ENCODE peak calls at places on chromosome 4, in eight cellular contexts. C is HepG2, N is PC-3, R is fibroblast of mammary gland, A is DND-41, S is upper lobe of left lung, X is epithelial cell of esophagus, K is psoas muscle. Q is an unnamed sample.

GRCh38 chr4:99657801-99658200 is at the start of gene C4orf54:
- DNase-seq in N (peak), A (no peak), C (no peak), X (peak), K (no peak), R (no peak), S (no peak), Q (no peak)

GRCh38 chr4:76420901-76421581 is at the start of gene CCDC158:
- DNase-seq in X (peak), A (no peak), S (peak), R (no peak), N (no peak), C (no peak), K (peak), Q (no peak)

GRCh38 chr4:83862471-83862870 is 326.6 kb downstream of the GPAT3 start:
- DNase-seq in K (no peak), X (no peak), R (no peak), C (peak), A (no peak), N (no peak), S (no peak), Q (no peak)

GRCh38 chr4:97656034-97656720 is 487.1 kb downstream of the STPG2 start:
- DNase-seq in K (no peak), X (peak), C (no peak), N (peak), A (no peak), R (peak), S (no peak), Q (peak)

GRCh38 chr4:98747659-98748091 is 89.3 kb upstream of the TSPAN5 start:
- DNase-seq in N (no peak), S (no peak), X (no peak), K (no peak), A (no peak), C (no peak), R (no peak), Q (no peak)

GRCh38 chr4:153465583-153465921 is 608 bp upstream of the TMEM131L start:
- DNase-seq in C (peak), S (peak), X (peak), N (peak), K (peak), A (peak), R (peak), Q (peak)

GRCh38 chr4:97912151-97912550 is 231.1 kb downstream of the STPG2 start:
- DNase-seq in N (no peak), C (no peak), K (no peak), R (no peak), X (no peak), A (no peak), S (no peak), Q (no peak)

GRCh38 chr4:134585972-134586371 is 384.4 kb upstream of the PABPC4L start:
- DNase-seq in R (no peak), N (no peak), S (no peak), A (no peak), C (no peak), K (no peak), X (no peak), Q (no peak)

GRCh38 chr4:20764353-20764752 is 64.1 kb downstream of the PACRGL start:
- DNase-seq in X (peak), A (no peak), K (no peak), R (peak), C (no peak), N (peak), S (no peak), Q (no peak)

GRCh38 chr4:23234018-23234417 is 541.3 kb downstream of the GBA3 start:
- DNase-seq in R (no peak), X (no peak), C (no peak), N (no peak), S (no peak), A (no peak), K (no peak), Q (no peak)

GRCh38 chr4:157012781-157013180 is 41.2 kb upstream of the PDGFC start:
- DNase-seq in R (peak), K (no peak), C (no peak), A (no peak), X (no peak), S (no peak), N (peak), Q (peak)

GRCh38 chr4:3521621-3522325 is 10.4 kb downstream of the LRPAP1 start:
- DNase-seq in K (peak), A (no peak), R (no peak), X (no peak), C (no peak), N (no peak), S (peak), Q (no peak)

GRCh38 chr4:158162637-158163036 is 10.2 kb downstream of the GASK1B start:
- DNase-seq in K (no peak), C (no peak), A (no peak), N (no peak), S (no peak), X (peak), R (peak), Q (no peak)

GRCh38 chr4:21699437-21699836 is 249.1 kb downstream of the KCNIP4 start:
- DNase-seq in A (no peak), C (no peak), N (no peak), S (no peak), K (no peak), R (peak), X (peak), Q (no peak)

GRCh38 chr4:4405358-4405962 is 18.6 kb downstream of the NSG1 start:
- DNase-seq in S (no peak), K (peak), N (no peak), X (no peak), R (no peak), A (no peak), C (no peak), Q (no peak)

GRCh38 chr4:185956546-185956945 is 112.4 kb upstream of the TLR3 start:
- DNase-seq in X (no peak), A (no peak), C (no peak), S (no peak), R (no peak), K (no peak), N (no peak), Q (no peak)

GRCh38 chr4:51880016-51880915 is 37.3 kb downstream of the DCUN1D4 start:
- DNase-seq in S (no peak), K (no peak), C (peak), A (no peak), R (peak), N (no peak), X (no peak), Q (no peak)

GRCh38 chr4:25107827-25108516 is 52.3 kb downstream of the SEPSECS start:
- DNase-seq in C (peak), S (peak), A (no peak), X (peak), K (no peak), N (peak), R (no peak), Q (no peak)

GRCh38 chr4:161767116-161767515 is 396.7 kb downstream of the FSTL5 start:
- DNase-seq in N (peak), S (no peak), A (no peak), X (peak), R (peak), C (no peak), K (no peak), Q (no peak)

GRCh38 chr4:180057198-180057821 is 2185.9 kb upstream of the TENM3 start:
- DNase-seq in R (no peak), S (no peak), X (no peak), A (no peak), K (no peak), N (no peak), C (no peak), Q (no peak)
- TF ChIP-seq CTCF in R (no peak), S (no peak), X (no peak), A (no peak), K (no peak), N (no peak), C (no peak), Q (no peak)

DNA sequence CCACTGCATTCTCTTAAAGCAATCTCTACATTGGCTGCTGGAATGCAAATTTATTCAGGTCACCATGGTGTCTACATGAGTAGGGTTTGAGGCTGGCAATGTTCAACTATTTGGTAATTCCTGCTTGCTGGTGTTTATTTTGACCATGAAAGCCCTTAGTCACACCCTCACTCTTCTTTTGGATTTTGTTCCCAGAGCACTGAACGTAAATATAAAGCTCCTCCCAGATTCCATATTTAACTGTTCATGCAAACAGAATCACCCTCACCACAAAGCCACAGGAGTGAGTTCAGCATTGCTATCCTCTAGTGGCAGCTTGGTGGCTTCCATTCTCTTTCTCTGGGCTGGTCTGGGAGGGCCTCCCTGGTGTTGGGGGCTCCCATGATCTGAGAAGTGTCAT is 82.8 kb downstream of the LNX1 start:
- DNase-seq in R (peak), S (no peak), A (no peak), K (no peak), N (peak), X (peak), C (peak), Q (peak)
- TF ChIP-seq CTCF in R (peak), S (no peak), A (no peak), K (no peak), N (no peak), X (no peak), C (peak), Q (peak)

GRCh38 chr4:145099653-145100052 is 1.5 kb downstream of the ABCE1 start:
- DNase-seq in C (peak), N (peak), R (no peak), X (peak), S (no peak), A (no peak), K (no peak), Q (no peak)

GRCh38 chr4:145103496-145103895 is 5.4 kb downstream of the ABCE1 start:
- DNase-seq in S (no peak), C (no peak), X (no peak), N (no peak), K (no peak), R (no peak), A (no peak), Q (no peak)

GRCh38 chr4:145102619-145103018 is 4.5 kb downstream of the ABCE1 start:
- DNase-seq in A (no peak), S (no peak), R (no peak), N (no peak), X (no peak), C (no peak), K (no peak), Q (no peak)

GRCh38 chr4:145098675-145099037 is 545 bp downstream of the ABCE1 start:
- DNase-seq in C (peak), K (no peak), A (peak), S (no peak), R (peak), N (peak), X (peak), Q (peak)

DNA sequence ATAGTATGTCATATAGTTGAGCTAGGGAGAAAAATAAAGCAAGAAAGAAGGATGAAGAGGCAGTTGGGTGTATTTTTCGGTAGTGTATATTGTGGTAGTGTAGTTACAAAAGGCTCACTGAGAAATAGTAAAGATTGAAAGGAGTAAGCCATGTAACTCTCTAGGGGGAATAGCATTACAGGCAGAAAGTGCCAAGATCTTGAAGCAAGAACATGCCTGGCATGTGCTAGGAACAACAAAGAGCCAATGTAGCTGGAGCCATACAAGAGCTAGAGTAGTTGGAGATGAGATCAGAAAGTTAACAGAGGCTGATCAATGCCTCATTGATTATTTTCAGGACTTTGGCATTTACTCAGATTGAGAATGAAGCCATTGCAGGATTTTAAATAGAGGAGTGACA is 3.0 kb downstream of the ABCE1 start:
- DNase-seq in X (no peak), C (no peak), N (no peak), R (peak), S (no peak), A (no peak), K (no peak), Q (no peak)
- TF ChIP-seq CTCF in X (no peak), C (no peak), N (no peak), R (no peak), S (no peak), A (no peak), K (no peak), Q (no peak)

DNA sequence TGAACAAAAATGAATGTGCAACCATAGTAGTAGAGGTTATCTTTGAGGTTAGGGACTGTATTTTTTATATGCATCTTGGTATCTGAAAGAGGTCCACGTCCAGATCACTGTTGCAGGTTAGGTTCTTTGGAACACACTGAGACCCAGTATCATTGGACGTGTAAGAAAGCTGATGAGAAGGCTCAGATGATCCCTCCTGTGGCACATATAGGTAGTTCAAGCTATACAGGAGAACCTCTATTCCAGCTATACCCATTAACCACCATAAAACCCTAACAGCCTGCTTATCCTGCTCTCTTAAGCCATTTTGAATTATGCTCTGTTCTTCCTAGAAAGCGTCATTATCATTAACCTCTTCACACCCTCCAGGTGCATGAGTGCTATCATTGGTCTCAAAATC is 930.7 kb upstream of the HS3ST1 start:
- DNase-seq in R (no peak), K (no peak), S (no peak), A (no peak), C (no peak), X (no peak), N (no peak), Q (no peak)
- TF ChIP-seq CTCF in R (no peak), K (no peak), S (no peak), A (no peak), C (no peak), X (no peak), N (no peak), Q (no peak)

DNA sequence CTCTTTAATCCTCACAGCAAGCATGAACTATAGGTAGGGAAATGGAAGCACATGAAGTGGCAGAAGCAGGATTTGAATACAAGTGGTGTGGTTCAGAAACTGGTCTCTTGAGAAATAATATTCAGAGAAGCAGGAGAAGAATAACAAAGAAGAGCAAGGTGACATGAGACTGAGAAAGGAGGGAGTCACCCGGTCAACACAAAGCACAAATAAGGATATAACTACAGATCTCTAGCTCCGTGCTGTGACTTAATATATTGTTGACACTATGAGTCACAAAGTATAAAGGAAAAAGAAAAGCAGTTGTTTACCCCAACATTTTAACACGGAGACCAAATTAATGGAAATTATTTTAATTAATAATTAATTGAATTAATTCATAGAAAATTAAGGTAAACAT is 204.5 kb downstream of the CPE start:
- DNase-seq in X (peak), C (no peak), A (no peak), K (no peak), N (peak), R (no peak), S (no peak), Q (no peak)
- TF ChIP-seq CTCF in X (no peak), C (no peak), A (no peak), K (no peak), N (no peak), R (no peak), S (no peak), Q (no peak)

GRCh38 chr4:155759372-155760252 is 791 bp downstream of the GUCY1B1 start:
- DNase-seq in S (peak), N (peak), R (peak), X (peak), C (no peak), A (no peak), K (peak), Q (no peak)
- TF ChIP-seq CTCF in S (no peak), N (no peak), R (no peak), X (no peak), C (no peak), A (no peak), K (no peak), Q (no peak)

DNA sequence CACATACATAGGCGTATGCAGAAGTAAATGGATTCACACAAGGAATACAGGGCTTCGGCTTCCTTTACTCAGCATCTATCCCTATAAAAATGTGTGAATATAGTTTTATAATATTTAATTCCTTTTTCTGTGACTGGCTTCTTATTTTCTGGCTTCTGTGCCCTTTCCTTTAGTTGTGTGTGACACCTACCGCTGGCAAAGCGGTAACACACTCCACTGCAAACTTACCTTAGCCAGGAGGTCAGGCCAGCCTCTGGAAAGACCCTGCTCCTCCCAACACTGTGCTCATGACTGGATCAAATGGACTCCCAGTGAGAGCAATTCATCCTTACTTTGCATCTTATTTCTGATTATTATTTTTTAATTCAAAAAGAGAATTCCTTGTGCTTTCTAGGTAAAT is 244.2 kb downstream of the ANK2 start:
- DNase-seq in X (no peak), C (no peak), R (peak), A (no peak), K (no peak), S (no peak), N (no peak), Q (peak)
- TF ChIP-seq CTCF in X (no peak), C (no peak), R (peak), A (no peak), K (no peak), S (no peak), N (no peak), Q (peak)

GRCh38 chr4:89352541-89352940 is 44.9 kb upstream of the GPRIN3 start:
- DNase-seq in C (no peak), X (no peak), A (no peak), N (no peak), R (no peak), S (no peak), K (no peak), Q (no peak)

GRCh38 chr4:89351201-89351600 is 43.6 kb upstream of the GPRIN3 start:
- DNase-seq in K (no peak), R (no peak), C (no peak), A (no peak), S (no peak), N (no peak), X (no peak), Q (no peak)

GRCh38 chr4:89356086-89356485 is 48.5 kb upstream of the GPRIN3 start:
- DNase-seq in A (no peak), R (peak), S (no peak), N (no peak), K (no peak), X (no peak), C (no peak), Q (no peak)

GRCh38 chr4:89357346-89357745 is 49.7 kb upstream of the GPRIN3 start:
- DNase-seq in X (no peak), R (no peak), S (no peak), C (no peak), N (no peak), A (no peak), K (no peak), Q (no peak)

DNA sequence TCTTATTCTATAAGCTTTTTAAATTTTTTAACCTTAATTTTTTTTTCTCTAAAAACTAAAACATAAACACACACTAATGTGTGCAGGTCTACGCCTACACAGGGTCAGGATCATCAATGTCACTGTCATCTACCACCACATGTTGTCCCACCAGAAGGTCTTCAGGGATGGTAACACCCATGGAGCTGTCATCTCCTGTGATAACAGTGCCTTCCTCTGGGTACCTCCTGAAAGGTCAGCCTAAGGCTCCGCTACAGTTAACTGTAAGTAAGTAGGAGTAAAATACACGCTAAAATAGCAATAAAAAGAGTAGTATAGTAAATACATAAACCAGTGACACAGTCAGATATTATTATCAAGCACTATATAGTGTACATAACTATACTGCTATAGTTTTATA is 45.9 kb upstream of the GPRIN3 start:
- DNase-seq in K (no peak), R (no peak), N (no peak), X (no peak), A (no peak), C (no peak), S (no peak), Q (no peak)
- TF ChIP-seq CTCF in K (no peak), R (no peak), N (no peak), X (no peak), A (no peak), C (no peak), S (no peak), Q (no peak)

GRCh38 chr4:151325320-151326246 is at the start of gene SH3D19:
- DNase-seq in S (peak), K (peak), N (peak), C (peak), X (peak), A (no peak), R (peak), Q (peak)
- TF ChIP-seq CTCF in S (peak), K (no peak), N (no peak), C (no peak), X (no peak), A (no peak), R (no peak), Q (no peak)

Q was measured in HFFc6.